ENCODE peak calls at places on chromosomes 13 and 19, in six cellular contexts. L is testis, Y is K562, H is sigmoid colon, B is IMR-90, O is breast epithelium. S is an unnamed sample.

GRCh38 chr19:34692541-34692940 is 15.1 kb downstream of the ZNF302 start:
- DNase-seq in B (no peak), O (no peak), L (no peak), Y (no peak), H (no peak), S (no peak)

GRCh38 chr19:33333615-33334014 is 31.3 kb upstream of the CEBPA start:
- DNase-seq in Y (no peak), H (no peak), O (no peak), L (no peak), B (no peak), S (no peak)

GRCh38 chr13:48302920-48303330 is 626 bp upstream of the RB1 start:
- DNase-seq in L (no peak), B (peak; percentile 37), Y (no peak), H (no peak), O (no peak), S (no peak)

GRCh38 chr13:72181661-72182060 is 314.7 kb upstream of the DACH1 start:
- DNase-seq in B (no peak), L (no peak), H (no peak), O (no peak), Y (no peak), S (no peak)

GRCh38 chr19:42143341-42144234 is 11.3 kb upstream of the POU2F2 start:
- DNase-seq in H (no peak), O (no peak), B (peak; percentile 30), Y (peak; percentile 44), L (no peak), S (no peak)

GRCh38 chr13:50319603-50320296 is 304.5 kb downstream of the KCNRG start:
- DNase-seq in Y (peak; percentile 78), L (no peak), O (peak; percentile 23), H (no peak), B (peak; percentile 29), S (peak; percentile 14)

GRCh38 chr19:34145741-34146202 is 26.5 kb upstream of the LSM14A start:
- DNase-seq in O (no peak), B (peak; percentile 56), H (no peak), Y (peak; percentile 73), L (peak; percentile 67), S (peak; percentile 23)

GRCh38 chr19:23099966-23100365 is 16.9 kb upstream of the ZNF730 start:
- DNase-seq in B (no peak), O (no peak), L (no peak), H (no peak), Y (no peak), S (no peak)

GRCh38 chr13:109790951-109791605 is 4.7 kb upstream of the IRS2 start:
- DNase-seq in Y (peak; percentile 70), L (peak; percentile 46), H (no peak), B (peak; percentile 41), O (no peak), S (peak; percentile 45)

GRCh38 chr13:101149735-101150380 is 266.4 kb downstream of the NALCN start:
- DNase-seq in L (no peak), O (no peak), H (no peak), Y (peak; percentile 2), B (peak; percentile 66), S (no peak)

GRCh38 chr13:100544866-100545683 is 43.5 kb downstream of the GGACT start:
- DNase-seq in Y (no peak), O (peak; percentile 80), B (no peak), H (no peak), L (no peak), S (peak; percentile 51)

GRCh38 chr13:40490086-40490723 is 176.2 kb downstream of the FOXO1 start:
- DNase-seq in H (no peak), B (no peak), Y (no peak), L (no peak), O (no peak), S (peak; percentile 47)

GRCh38 chr13:72849571-72849970 is 67.6 kb downstream of the PIBF1 start:
- DNase-seq in Y (no peak), H (no peak), B (peak; percentile 46), O (no peak), L (no peak), S (no peak)

GRCh38 chr19:17841371-17841809 is 6.4 kb downstream of the JAK3 start:
- DNase-seq in Y (no peak), O (no peak), L (no peak), H (no peak), B (no peak), S (no peak)

GRCh38 chr19:42553292-42554045 is 25.2 kb upstream of the CEACAM1 start:
- DNase-seq in B (peak; percentile 67), Y (no peak), L (no peak), H (no peak), O (no peak), S (no peak)

GRCh38 chr13:40130871-40131636 is 475.6 kb downstream of the COG6 start:
- DNase-seq in B (no peak), H (no peak), L (no peak), Y (peak; percentile 3), O (no peak), S (no peak)

GRCh38 chr19:2083174-2083854 is 12.8 kb downstream of the MOB3A start:
- DNase-seq in L (no peak), O (no peak), H (peak; percentile 80), Y (no peak), B (no peak), S (no peak)

DNA sequence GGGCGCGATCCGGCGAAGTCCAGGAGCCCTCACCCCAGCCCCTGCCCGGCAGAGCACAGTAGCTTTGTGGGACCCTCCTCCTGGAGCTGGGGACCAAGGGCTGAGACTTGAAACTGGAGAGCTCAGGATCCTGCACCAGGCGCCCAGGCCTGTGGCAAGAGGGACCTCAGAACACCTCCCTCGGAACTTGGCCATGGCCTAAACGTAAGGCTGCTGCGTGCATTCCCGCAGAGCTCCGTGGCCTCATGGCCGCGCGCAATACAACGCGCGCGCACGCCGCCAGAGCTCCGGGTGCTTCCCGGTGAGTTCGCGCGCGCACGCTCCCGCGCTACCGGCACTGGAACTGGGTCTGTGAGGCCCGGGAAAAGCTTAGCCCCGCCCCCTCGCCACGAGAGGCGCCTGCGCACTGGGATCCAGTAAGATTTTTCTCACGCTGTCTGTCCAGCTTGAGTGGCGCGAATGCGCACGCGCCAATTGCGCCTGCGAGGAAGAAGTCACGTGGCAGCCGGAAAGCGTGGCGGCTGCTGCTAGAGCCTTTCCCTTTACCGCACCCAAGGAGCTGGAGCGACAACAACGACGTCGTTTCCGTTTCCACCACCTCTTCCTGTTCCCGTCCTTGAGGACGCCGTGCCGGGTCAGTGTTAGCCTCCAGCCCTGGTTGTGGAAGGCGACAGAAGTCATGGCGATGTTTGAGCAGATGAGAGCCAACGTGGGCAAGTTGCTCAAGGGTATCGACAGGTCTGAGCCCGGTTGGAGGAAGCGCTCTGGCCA is at the start of gene EIF3K:
- DNase-seq in B (peak; percentile 99), H (peak; percentile 99), O (peak; percentile 99), Y (peak; percentile 99), L (peak; percentile 99), S (peak; percentile 99)
- TF ChIP-seq POLR2A in B (peak; percentile 81), H (peak; percentile 69), O (peak; percentile 12), Y (peak; percentile 98), L (no peak), S (peak; percentile 72)

GRCh38 chr13:75460644-75461043 is 21.3 kb downstream of the TBC1D4 start:
- DNase-seq in B (no peak), Y (no peak), H (no peak), L (no peak), O (no peak), S (no peak)
- H3K4me1 ChIP-seq in B (no peaks in the 10 kb centered on the region), Y (no peaks in the 10 kb centered on the region), H (no peaks in the 10 kb centered on the region), L (no peaks in the 10 kb centered on the region), O (no peaks in the 10 kb centered on the region), S (peaks cover 9% of the 10 kb centered on the region)

GRCh38 chr13:34420975-34421719 is 520.9 kb upstream of the NBEA start:
- DNase-seq in B (no peak), H (no peak), O (peak; percentile 77), Y (no peak), L (no peak), S (no peak)
- TF ChIP-seq CTCF in B (no peak), H (no peak), O (no peak), Y (no peak), L (no peak), S (peak; percentile 20)

DNA sequence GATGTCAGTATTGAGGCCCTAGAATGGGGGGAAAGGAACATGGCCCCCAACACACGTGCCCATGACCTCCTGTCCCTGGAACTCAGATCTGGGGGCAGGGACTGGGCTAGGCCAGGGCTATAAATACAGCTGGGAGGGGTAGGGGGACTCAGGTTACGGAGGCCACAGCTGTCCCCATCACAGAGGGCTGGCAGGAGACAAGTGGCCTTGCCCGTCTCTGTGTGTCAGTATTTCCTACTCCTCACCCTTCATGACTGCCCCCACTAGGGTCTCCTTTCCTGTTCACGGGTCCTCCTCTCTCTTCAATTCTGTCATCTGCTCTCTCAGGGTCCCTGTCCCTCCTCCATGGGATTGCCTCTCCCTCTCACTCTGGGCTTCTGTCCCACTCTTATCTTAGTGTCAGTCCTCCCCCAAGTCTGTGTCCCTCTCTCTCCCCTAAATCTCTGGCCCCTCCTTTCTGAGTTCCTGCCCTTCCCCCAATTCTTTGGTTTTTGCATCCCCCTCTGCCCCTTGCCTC is 692 bp upstream of the HRC start:
- DNase-seq in B (no peak), H (no peak), Y (peak; percentile 75), O (no peak), L (no peak), S (no peak)
- TF ChIP-seq POLR2A in B (no peak), H (no peak), Y (no peak), O (no peak), L (no peak), S (no peak)

GRCh38 chr19:13839938-13840750 is 36.8 kb upstream of the NANOS3 start:
- DNase-seq in L (no peak), B (peak; percentile 51), H (peak; percentile 84), Y (no peak), O (peak; percentile 71), S (peak; percentile 47)
- H3K4me1 ChIP-seq in L (peaks cover 20% of the 10 kb centered on the region), B (peaks cover 34% of the 10 kb centered on the region), H (peaks cover 70% of the 10 kb centered on the region), Y (peaks cover 89% of the 10 kb centered on the region), O (peaks cover 43% of the 10 kb centered on the region), S (peaks cover 23% of the 10 kb centered on the region)

DNA sequence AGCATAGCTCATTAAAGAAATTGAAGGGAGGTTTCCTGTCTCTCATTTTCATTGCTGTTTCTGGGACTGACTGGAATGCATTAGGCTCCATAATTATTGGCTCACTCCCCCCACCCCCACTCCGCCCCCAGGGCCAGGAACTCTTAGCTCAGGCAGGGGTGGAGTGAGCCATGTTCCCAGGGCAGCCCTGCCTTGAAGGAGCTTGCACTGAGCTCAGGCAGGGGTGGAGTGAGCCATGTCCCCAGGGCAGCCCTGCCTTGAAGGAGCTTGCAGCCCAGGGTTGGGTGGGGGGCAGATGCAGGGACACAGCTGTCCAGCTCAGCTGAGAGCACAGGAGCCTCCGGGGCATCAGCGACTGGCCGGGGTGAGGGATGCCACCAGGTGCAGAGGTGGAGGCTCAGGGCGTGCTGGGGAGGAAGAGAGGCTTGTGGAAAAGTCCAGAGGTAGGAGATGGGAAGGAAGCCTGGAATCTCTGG is 39.1 kb upstream of the TFDP1 start:
- DNase-seq in Y (no peak), H (no peak), B (peak; percentile 47), O (no peak), L (peak; percentile 26), S (no peak)
- TF ChIP-seq CTCF in Y (no peak), H (no peak), B (no peak), O (no peak), L (no peak), S (no peak)

DNA sequence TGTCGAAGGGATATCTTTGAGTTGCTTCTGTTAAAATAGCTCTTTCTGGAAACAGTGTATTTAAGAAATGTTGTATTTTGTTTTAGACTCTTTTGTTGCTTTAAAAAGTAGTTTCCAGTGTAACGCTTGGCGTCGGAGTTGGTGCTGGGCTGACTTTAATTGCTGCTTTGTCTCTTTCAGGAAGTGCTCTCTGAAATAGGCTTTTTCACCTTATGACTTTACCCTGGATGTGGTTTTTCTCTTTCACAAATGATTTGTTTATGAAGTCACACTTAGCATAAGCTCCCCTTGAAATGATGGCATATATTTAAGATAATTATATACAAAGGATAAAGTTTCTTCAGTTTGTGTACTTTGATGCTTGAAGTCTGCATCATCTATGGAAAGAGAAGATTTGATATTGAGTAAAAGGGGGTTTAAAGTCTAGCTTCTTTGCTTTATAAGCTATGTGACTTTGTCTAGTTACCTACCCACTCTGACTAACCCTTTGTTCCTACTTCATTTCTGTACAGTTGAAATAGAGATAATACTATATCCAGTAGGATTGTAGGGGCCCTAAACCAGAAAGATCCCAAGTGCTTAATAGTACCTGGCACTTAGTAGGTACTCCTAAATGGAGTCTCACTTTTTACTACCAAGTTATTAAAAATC is at the start of gene GPR18:
- DNase-seq in B (peak; percentile 24), H (no peak), O (no peak), Y (no peak), L (no peak), S (no peak)
- TF ChIP-seq POLR2A in B (no peak), H (no peak), O (no peak), Y (no peak), L (no peak), S (no peak)